ENCODE peak calls at places on chromosomes 3 and 15, in six cellular contexts. F is uterus, Y is K562, I is ovary, O is stomach, M is NB4. Z is an unnamed sample.

GRCh38 chr3:134350861-134351311 is 23.4 kb downstream of the AMOTL2 start:
- DNase-seq in F (no peak), Y (no peak), I (no peak), O (peak; percentile 86), M (no peak), Z (no peak)

GRCh38 chr3:71513081-71513480 is 70.4 kb downstream of the FOXP1 start:
- DNase-seq in F (no peak), Y (no peak), I (no peak), O (no peak), M (no peak), Z (no peak)

GRCh38 chr3:11470031-11470853 is 173.5 kb downstream of the VGLL4 start:
- DNase-seq in F (no peak), Y (no peak), I (no peak), O (no peak), M (no peak), Z (no peak)

GRCh38 chr3:8938021-8938420 is 25.3 kb downstream of the RAD18 start:
- DNase-seq in F (no peak), Y (peak; percentile 26), I (no peak), O (no peak), M (peak; percentile 43), Z (peak; percentile 26)

GRCh38 chr3:65412591-65412990 is 626.1 kb downstream of the MAGI1 start:
- DNase-seq in F (peak; percentile 39), Y (no peak), I (no peak), O (peak; percentile 39), M (no peak), Z (no peak)

GRCh38 chr3:34008191-34008590 is 209.8 kb downstream of the PDCD6IP start:
- DNase-seq in F (no peak), Y (no peak), I (no peak), O (no peak), M (peak; percentile 70), Z (no peak)

GRCh38 chr15:33154366-33155166 is 39.9 kb downstream of the FMN1 start:
- DNase-seq in F (no peak), Y (no peak), I (no peak), O (no peak), M (peak; percentile 38), Z (no peak)

GRCh38 chr3:52468336-52468735 is 12.9 kb downstream of the NISCH start:
- DNase-seq in F (no peak), Y (no peak), I (no peak), O (no peak), M (peak; percentile 59), Z (peak; percentile 15)

GRCh38 chr3:183988216-183988790 is 29.4 kb downstream of the ABCC5 start:
- DNase-seq in F (no peak), Y (peak; percentile 59), I (no peak), O (no peak), M (no peak), Z (no peak)

GRCh38 chr3:113736548-113737089 is 9.4 kb downstream of the NAA50 start:
- DNase-seq in F (no peak), Y (no peak), I (no peak), O (no peak), M (peak; percentile 78), Z (peak; percentile 78)

GRCh38 chr15:26838742-26839460 is 28.0 kb upstream of the GABRA5 start:
- DNase-seq in F (no peak), Y (peak; percentile 69), I (no peak), O (no peak), M (peak; percentile 15), Z (peak; percentile 19)

GRCh38 chr15:80811781-80812180 is 32.6 kb downstream of the CEMIP start:
- DNase-seq in F (no peak), Y (no peak), I (no peak), O (no peak), M (no peak), Z (no peak)

GRCh38 chr15:95286911-95287769 is 1043.4 kb upstream of the NR2F2 start:
- DNase-seq in F (no peak), Y (no peak), I (no peak), O (no peak), M (peak; percentile 75), Z (no peak)

GRCh38 chr15:63553388-63553791 is 43.8 kb upstream of the FBXL22 start:
- DNase-seq in F (peak; percentile 27), Y (no peak), I (no peak), O (peak; percentile 59), M (no peak), Z (peak; percentile 32)

GRCh38 chr3:172270767-172271166 is 177.5 kb downstream of the GHSR start:
- DNase-seq in F (no peak), Y (no peak), I (no peak), O (no peak), M (no peak), Z (no peak)

GRCh38 chr15:82551646-82552247 is 11.5 kb upstream of the RPS17 start:
- DNase-seq in F (no peak), Y (no peak), I (no peak), O (no peak), M (no peak), Z (no peak)

GRCh38 chr15:78291698-78292097 is 7.7 kb downstream of the SKIC8 start:
- DNase-seq in F (no peak), Y (no peak), I (no peak), O (peak; percentile 42), M (no peak), Z (peak; percentile 31)

GRCh38 chr3:30286007-30286669 is 320.3 kb upstream of the TGFBR2 start:
- DNase-seq in F (peak; percentile 85), Y (no peak), I (peak; percentile 52), O (peak; percentile 77), M (peak; percentile 86), Z (no peak)

DNA sequence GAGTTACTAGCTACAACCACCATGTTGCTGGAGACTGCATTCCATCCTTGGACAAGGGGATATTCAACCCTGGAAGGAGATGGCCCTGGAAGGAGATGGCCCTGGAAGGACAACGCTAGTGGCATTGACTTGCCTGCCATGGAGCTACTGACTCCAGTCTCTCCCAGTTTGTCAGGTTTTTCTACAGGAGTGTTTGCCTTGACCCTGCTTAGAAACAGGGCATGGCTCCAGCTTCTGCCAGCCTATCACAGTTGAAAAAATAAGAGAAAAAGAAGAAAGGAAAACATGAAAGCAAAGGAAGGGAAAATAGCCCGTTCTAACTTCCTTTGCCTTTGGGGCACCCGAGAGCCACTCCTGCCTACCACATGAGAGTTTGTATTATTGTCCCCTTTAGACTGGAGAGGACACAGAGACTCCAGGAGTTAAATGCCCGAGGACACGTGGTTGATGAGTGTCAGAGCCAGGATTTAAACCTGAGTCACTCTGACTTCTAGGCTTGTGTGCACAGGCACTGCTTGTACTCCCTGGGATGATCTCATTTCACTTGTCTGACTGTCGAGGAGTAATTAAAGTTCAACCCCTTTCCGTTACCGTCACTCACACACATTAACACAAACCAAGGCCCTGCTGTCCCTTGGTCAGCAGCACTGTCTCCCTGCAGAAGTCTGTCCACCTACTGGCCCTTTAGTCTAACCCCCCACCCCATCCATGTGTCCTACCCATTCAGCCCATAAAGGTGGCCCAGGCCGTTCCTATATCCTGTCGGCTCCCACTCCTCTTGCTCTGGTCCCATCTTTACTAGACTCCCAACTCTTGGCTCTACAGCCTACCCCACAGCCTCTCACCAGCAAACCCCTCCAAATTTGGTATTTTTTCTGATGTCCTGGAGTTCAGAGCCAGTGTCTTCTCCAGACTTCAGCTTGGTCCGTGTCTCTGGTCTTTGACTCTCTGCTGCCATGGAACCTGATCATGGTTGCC is 46.1 kb downstream of the C2CD4A start:
- DNase-seq in F (no peak), Y (no peak), I (no peak), O (peak; percentile 60), M (no peak), Z (no peak)
- TF ChIP-seq POLR2A in F (no peak), Y (no peak), I (no peak), O (no peak), M (no peak), Z (no peak)

DNA sequence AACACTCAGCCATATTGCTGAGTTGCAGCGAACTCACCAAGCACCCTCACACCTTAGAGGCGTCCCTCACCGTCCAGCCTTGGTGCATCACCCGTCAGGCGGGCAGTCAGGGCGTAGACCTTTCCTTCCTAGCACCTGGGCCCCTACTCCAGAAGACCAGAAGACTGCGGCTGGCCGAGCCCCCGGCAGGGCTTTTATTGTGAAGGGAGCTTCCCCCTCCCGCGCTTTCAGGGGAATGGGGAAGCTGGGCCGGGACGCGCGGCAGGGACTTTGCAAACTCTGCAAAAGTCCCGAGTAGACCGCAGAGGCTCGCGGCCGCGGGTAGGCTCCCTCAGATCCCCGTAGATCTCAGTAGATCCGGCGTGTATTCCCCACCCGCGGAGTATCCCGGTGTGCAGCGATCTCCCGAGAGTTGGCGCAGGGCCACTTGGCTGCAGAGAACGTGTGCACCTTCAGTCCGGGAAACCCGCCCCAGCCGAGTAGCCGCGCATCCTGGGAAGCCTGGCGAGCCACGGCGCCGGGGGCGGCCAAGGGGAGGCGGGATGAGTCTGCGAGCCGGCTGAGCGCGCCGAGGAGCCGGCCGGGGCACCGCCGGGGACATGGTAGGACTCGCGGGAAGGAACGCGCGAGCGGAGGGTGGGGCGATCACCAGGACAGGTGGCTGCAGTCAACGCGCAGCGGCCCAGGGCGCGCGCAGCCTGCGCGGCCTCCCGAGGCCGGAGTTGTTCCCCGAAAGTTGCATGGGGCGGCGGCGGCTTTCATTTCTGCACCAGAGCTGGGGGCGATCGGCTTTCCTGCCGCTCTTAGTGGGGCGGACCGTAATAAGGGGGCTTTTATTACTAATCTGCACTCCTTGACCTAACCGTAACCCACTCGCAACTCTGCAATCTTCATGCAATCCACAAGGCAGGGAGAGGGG is at the start of gene GASK1A:
- DNase-seq in F (peak; percentile 70), Y (no peak), I (peak; percentile 75), O (peak; percentile 33), M (peak; percentile 55), Z (no peak)
- TF ChIP-seq POLR2A in F (peak; percentile 50), Y (no peak), I (no peak), O (no peak), M (no peak), Z (no peak)

GRCh38 chr15:67172172-67172571 is 82.3 kb downstream of the AAGAB start:
- DNase-seq in F (no peak), Y (no peak), I (no peak), O (no peak), M (no peak), Z (no peak)
- TF ChIP-seq POLR2A in F (no peak), Y (no peak), I (no peak), O (no peak), M (no peak), Z (no peak)

GRCh38 chr15:75625542-75626347 is at the start of gene SNUPN:
- DNase-seq in F (peak; percentile 93), Y (peak; percentile 95), I (peak; percentile 92), O (peak; percentile 95), M (peak; percentile 99), Z (peak; percentile 96)
- TF ChIP-seq POLR2A in F (peak; percentile 48), Y (peak; percentile 92), I (peak; percentile 42), O (no peak), M (peak; percentile 87), Z (peak; percentile 79)

GRCh38 chr3:111071257-111072015 is at the start of gene NECTIN3:
- DNase-seq in F (peak; percentile 95), Y (peak; percentile 73), I (peak; percentile 93), O (peak; percentile 95), M (no peak), Z (peak; percentile 65)
- TF ChIP-seq POLR2A in F (peak; percentile 62), Y (no peak), I (peak; percentile 48), O (no peak), M (no peak), Z (no peak)

GRCh38 chr15:49296258-49296657 is 126.2 kb downstream of the GALK2 start:
- DNase-seq in F (no peak), Y (no peak), I (no peak), O (no peak), M (no peak), Z (no peak)

GRCh38 chr15:49290204-49290603 is 120.2 kb downstream of the GALK2 start:
- DNase-seq in F (no peak), Y (no peak), I (no peak), O (no peak), M (no peak), Z (no peak)

GRCh38 chr15:49288411-49288810 is 118.4 kb downstream of the GALK2 start:
- DNase-seq in F (no peak), Y (no peak), I (no peak), O (no peak), M (no peak), Z (no peak)

GRCh38 chr15:49297584-49297983 is 125.5 kb upstream of the FGF7 start:
- DNase-seq in F (no peak), Y (no peak), I (no peak), O (no peak), M (no peak), Z (no peak)

GRCh38 chr15:49293941-49294340 is 123.9 kb downstream of the GALK2 start:
- DNase-seq in F (no peak), Y (no peak), I (no peak), O (no peak), M (no peak), Z (no peak)
- TF ChIP-seq POLR2A in F (no peak), Y (no peak), I (no peak), O (no peak), M (no peak), Z (no peak)

Z was measured in erythroblast.